ENCODE peak calls at places on chromosomes 16 and 17, in six cellular contexts. M is body of pancreas, W is transverse colon, Z is fibroblast of lung, D is IMR-90, N is fibroblast of the aortic adventitia. T is an unnamed sample.

GRCh38 chr16:62829615-62830014 is 793.4 kb upstream of the CDH8 start:
- DNase-seq in D (no peak), N (no peak), W (no peak), Z (no peak), M (no peak), T (peak)

GRCh38 chr17:82914375-82914774 is 74.6 kb upstream of the ZNF750 start:
- DNase-seq in W (no peak), Z (no peak), M (peak), N (no peak), D (no peak), T (peak)

GRCh38 chr17:48439875-48440505 is 10.0 kb upstream of the SKAP1 start:
- DNase-seq in D (no peak), M (no peak), N (no peak), W (no peak), Z (no peak), T (peak)

GRCh38 chr16:30349695-30350094 is 5.4 kb downstream of the CD2BP2 start:
- DNase-seq in Z (no peak), W (peak), N (no peak), D (no peak), M (no peak), T (peak)

GRCh38 chr17:73713136-73713535 is 68.9 kb upstream of the SDK2 start:
- DNase-seq in M (no peak), W (no peak), Z (no peak), N (no peak), D (no peak), T (no peak)

GRCh38 chr17:81094744-81095607 is 60.0 kb downstream of the BAIAP2 start:
- DNase-seq in D (peak), Z (peak), N (peak), M (peak), W (peak), T (peak)

GRCh38 chr16:19771040-19771439 is 53.0 kb downstream of the IQCK start:
- DNase-seq in Z (no peak), D (no peak), W (no peak), M (no peak), N (no peak), T (no peak)

GRCh38 chr17:37187262-37187661 is 188.5 kb upstream of the C17orf78 start:
- DNase-seq in Z (peak), D (peak), N (peak), W (no peak), M (no peak), T (no peak)

GRCh38 chr17:59165933-59166342 is 10.4 kb downstream of the PRR11 start:
- DNase-seq in M (peak), W (peak), N (peak), D (peak), Z (peak), T (peak)

GRCh38 chr17:2710804-2711607 is 558 bp downstream of the CLUH start:
- DNase-seq in D (no peak), M (peak), W (peak), Z (no peak), N (no peak), T (peak)

GRCh38 chr16:12201216-12201615 is 224.7 kb downstream of the SNX29 start:
- DNase-seq in Z (peak), M (no peak), D (peak), N (no peak), W (no peak), T (no peak)

GRCh38 chr17:17063546-17064122 is 21.4 kb downstream of the MPRIP start:
- DNase-seq in D (no peak), N (no peak), W (peak), M (peak), Z (no peak), T (no peak)

GRCh38 chr16:79349803-79350202 is 250.7 kb downstream of the MAF start:
- DNase-seq in D (no peak), M (no peak), W (no peak), Z (no peak), N (no peak), T (no peak)

GRCh38 chr17:81388612-81389367 is 6.5 kb upstream of the BAHCC1 start:
- DNase-seq in M (no peak), D (no peak), W (no peak), Z (peak), N (no peak), T (no peak)

GRCh38 chr16:970766-971581 is at the start of gene LMF1:
- DNase-seq in W (peak), D (peak), M (peak), Z (peak), N (peak), T (peak)

GRCh38 chr16:11138769-11139623 is 117.0 kb downstream of the SOCS1 start:
- DNase-seq in N (peak), W (no peak), Z (no peak), D (peak), M (no peak), T (no peak)

GRCh38 chr17:51299859-51300258 is 39.5 kb downstream of the UTP18 start:
- DNase-seq in W (no peak), D (no peak), Z (no peak), N (no peak), M (no peak), T (no peak)

GRCh38 chr17:33785281-33785680 is 469.8 kb upstream of the CCL2 start:
- DNase-seq in M (no peak), W (no peak), Z (no peak), N (no peak), D (no peak), T (no peak)

GRCh38 chr16:24776486-24777220 is 47.2 kb downstream of the TNRC6A start:
- DNase-seq in W (no peak), N (peak), M (peak), D (peak), Z (peak), T (no peak)

GRCh38 chr17:49516190-49516589 is 21.1 kb downstream of the NGFR start:
- DNase-seq in W (no peak), D (no peak), N (peak), Z (no peak), M (no peak), T (no peak)

GRCh38 chr17:35577826-35578194 is 561 bp downstream of the PEX12 start:
- DNase-seq in M (no peak), D (peak), Z (peak), W (peak), N (peak), T (peak)

GRCh38 chr17:40122944-40123810 is 1.4 kb downstream of the MSL1 start:
- DNase-seq in Z (peak), M (peak), W (peak), N (peak), D (peak), T (peak)

GRCh38 chr17:82384730-82385429 is 13.3 kb downstream of the UTS2R start:
- DNase-seq in Z (peak), W (peak), M (peak), N (peak), D (peak), T (no peak)

GRCh38 chr17:78988152-78988551 is 8.4 kb upstream of the LGALS3BP start:
- DNase-seq in N (no peak), Z (no peak), W (no peak), M (no peak), D (no peak), T (no peak)

GRCh38 chr17:292016-292415 is 60.6 kb downstream of the RPH3AL start:
- DNase-seq in W (no peak), D (no peak), Z (no peak), N (no peak), M (peak), T (no peak)

GRCh38 chr16:82651921-82652601 is 25.3 kb downstream of the CDH13 start:
- DNase-seq in M (no peak), W (peak), N (no peak), D (no peak), Z (no peak), T (peak)

GRCh38 chr17:44865231-44865660 is 17.6 kb downstream of the HIGD1B start:
- DNase-seq in Z (peak), W (peak), M (peak), N (peak), D (peak), T (peak)

GRCh38 chr17:76816590-76817135 is 51.5 kb upstream of the MGAT5B start:
- DNase-seq in N (peak), W (peak), Z (peak), D (peak), M (no peak), T (peak)

GRCh38 chr16:4115209-4115940 is 867 bp downstream of the ADCY9 start:
- DNase-seq in N (peak), M (peak), D (peak), W (peak), Z (peak), T (peak)

GRCh38 chr17:39702901-39703893 is 3.3 kb downstream of the ERBB2 start:
- DNase-seq in D (peak), Z (no peak), N (peak), M (no peak), W (no peak), T (peak)

GRCh38 chr16:86508028-86508946 is 2.0 kb upstream of the FOXF1 start:
- DNase-seq in D (no peak), M (no peak), Z (peak), N (no peak), W (no peak), T (no peak)
- H3K4me3 ChIP-seq in D (peak), M (no peak), Z (peak), N (peak), W (peak), T (no peak)

GRCh38 chr16:21608647-21609328 is 9.4 kb downstream of the METTL9 start:
- DNase-seq in N (no peak), M (no peak), W (no peak), D (no peak), Z (no peak), T (peak)
- H3K4me3 ChIP-seq in N (no peak), M (no peak), W (no peak), D (no peak), Z (no peak), T (no peak)

GRCh38 chr17:65559802-65560627 is 1.4 kb downstream of the AXIN2 start:
- DNase-seq in N (peak), W (peak), D (no peak), Z (peak), M (no peak), T (no peak)
- H3K4me3 ChIP-seq in N (peak), W (peak), D (peak), Z (peak), M (peak), T (peak)

GRCh38 chr17:63702616-63703015 is 2.7 kb upstream of the LIMD2 start:
- DNase-seq in N (no peak), Z (no peak), D (no peak), M (no peak), W (no peak), T (no peak)
- H3K4me3 ChIP-seq in N (no peak), Z (no peak), D (no peak), M (no peak), W (no peak), T (peak)

GRCh38 chr17:7213895-7214299 is 5.7 kb downstream of the DLG4 start:
- DNase-seq in D (peak), Z (peak), W (peak), M (peak), N (peak), T (peak)

GRCh38 chr17:7216242-7217112 is 3.2 kb downstream of the DLG4 start:
- DNase-seq in D (no peak), N (no peak), Z (no peak), W (no peak), M (no peak), T (no peak)

GRCh38 chr17:7215652-7216139 is 3.9 kb downstream of the DLG4 start:
- DNase-seq in D (peak), M (no peak), W (no peak), Z (peak), N (no peak), T (no peak)

GRCh38 chr17:7214300-7215135 is 5.1 kb downstream of the DLG4 start:
- DNase-seq in N (peak), Z (peak), M (peak), W (peak), D (peak), T (peak)

GRCh38 chr17:7215136-7215638 is 4.4 kb downstream of the DLG4 start:
- DNase-seq in W (no peak), Z (no peak), D (no peak), M (no peak), N (no peak), T (no peak)
- H3K4me3 ChIP-seq in W (peak), Z (peak), D (peak), M (no peak), N (peak), T (no peak)

T was measured in GM12865.